ENCODE peak calls at places on chromosomes 12 and 14, in seven cellular contexts. One of them, this sample, is unnamed.

GRCh38 chr14:79395061-79395460 is 816.2 kb downstream of the DIO2 start:
- DNase-seq in GM12878: no peak
- DNase-seq in SK-N-SH: no peak
- DNase-seq in K562: no peak
- DNase-seq in HepG2: no peak
- DNase-seq in HCT116: no peak
- DNase-seq in H1: no peak
- DNase-seq in this sample: no peak

GRCh38 chr12:95574799-95575452 is 23.6 kb upstream of the USP44 start:
- DNase-seq in GM12878: no peak
- DNase-seq in HepG2: peak; percentile 31
- DNase-seq in H1: no peak
- DNase-seq in K562: peak; percentile 27
- DNase-seq in HCT116: peak; percentile 49
- DNase-seq in SK-N-SH: peak; percentile 54
- DNase-seq in this sample: no peak

GRCh38 chr12:104458645-104459555 is 2.2 kb downstream of the CHST11 start:
- DNase-seq in HCT116: no peak
- DNase-seq in SK-N-SH: peak; percentile 28
- DNase-seq in K562: peak; percentile 30
- DNase-seq in GM12878: no peak
- DNase-seq in HepG2: no peak
- DNase-seq in H1: peak; percentile 50
- DNase-seq in this sample: no peak

GRCh38 chr12:13209279-13210021 is 12.9 kb downstream of the EMP1 start:
- DNase-seq in K562: no peak
- DNase-seq in HCT116: no peak
- DNase-seq in GM12878: no peak
- DNase-seq in H1: no peak
- DNase-seq in HepG2: no peak
- DNase-seq in SK-N-SH: no peak
- DNase-seq in this sample: no peak

GRCh38 chr12:81596558-81596957 is 162.6 kb downstream of the PPFIA2 start:
- DNase-seq in HepG2: no peak
- DNase-seq in HCT116: no peak
- DNase-seq in GM12878: no peak
- DNase-seq in K562: no peak
- DNase-seq in H1: no peak
- DNase-seq in SK-N-SH: no peak
- DNase-seq in this sample: no peak

GRCh38 chr12:111123390-111123789 is 203.0 kb upstream of the MYL2 start:
- DNase-seq in HepG2: no peak
- DNase-seq in HCT116: no peak
- DNase-seq in H1: no peak
- DNase-seq in GM12878: no peak
- DNase-seq in K562: no peak
- DNase-seq in SK-N-SH: no peak
- DNase-seq in this sample: no peak

GRCh38 chr14:92539875-92540274 is 26.3 kb downstream of the RIN3 start:
- DNase-seq in SK-N-SH: no peak
- DNase-seq in K562: no peak
- DNase-seq in H1: no peak
- DNase-seq in GM12878: no peak
- DNase-seq in HCT116: no peak
- DNase-seq in HepG2: no peak
- DNase-seq in this sample: no peak

GRCh38 chr12:8088574-8088973 is 6.5 kb downstream of the NECAP1 start:
- DNase-seq in HCT116: no peak
- DNase-seq in HepG2: no peak
- DNase-seq in K562: no peak
- DNase-seq in H1: no peak
- DNase-seq in GM12878: no peak
- DNase-seq in SK-N-SH: no peak
- DNase-seq in this sample: no peak

GRCh38 chr12:27345376-27345775 is 12.7 kb downstream of the BMAL2 start:
- DNase-seq in HepG2: no peak
- DNase-seq in HCT116: no peak
- DNase-seq in SK-N-SH: no peak
- DNase-seq in GM12878: no peak
- DNase-seq in K562: no peak
- DNase-seq in H1: no peak
- DNase-seq in this sample: no peak

GRCh38 chr12:111687255-111687654 is 1.4 kb downstream of the ACAD10 start:
- DNase-seq in SK-N-SH: peak; percentile 27
- DNase-seq in K562: peak; percentile 57
- DNase-seq in GM12878: peak; percentile 5
- DNase-seq in H1: no peak
- DNase-seq in HepG2: peak; percentile 31
- DNase-seq in HCT116: no peak
- DNase-seq in this sample: no peak

GRCh38 chr12:6921539-6921938 is 6.2 kb upstream of the ATN1 start:
- DNase-seq in HCT116: no peak
- DNase-seq in SK-N-SH: no peak
- DNase-seq in HepG2: no peak
- DNase-seq in K562: no peak
- DNase-seq in GM12878: no peak
- DNase-seq in H1: no peak
- DNase-seq in this sample: no peak
- H3K4me3 ChIP-seq in HCT116: no peak overlapping the region
- H3K4me3 ChIP-seq in SK-N-SH: no peak overlapping the region
- H3K4me3 ChIP-seq in HepG2: no peak overlapping the region
- H3K4me3 ChIP-seq in K562: no peak overlapping the region
- H3K4me3 ChIP-seq in GM12878: peak overlapping the region; percentile 4
- H3K4me3 ChIP-seq in H1: no peak overlapping the region
- H3K4me3 ChIP-seq in this sample: no peak overlapping the region

DNA sequence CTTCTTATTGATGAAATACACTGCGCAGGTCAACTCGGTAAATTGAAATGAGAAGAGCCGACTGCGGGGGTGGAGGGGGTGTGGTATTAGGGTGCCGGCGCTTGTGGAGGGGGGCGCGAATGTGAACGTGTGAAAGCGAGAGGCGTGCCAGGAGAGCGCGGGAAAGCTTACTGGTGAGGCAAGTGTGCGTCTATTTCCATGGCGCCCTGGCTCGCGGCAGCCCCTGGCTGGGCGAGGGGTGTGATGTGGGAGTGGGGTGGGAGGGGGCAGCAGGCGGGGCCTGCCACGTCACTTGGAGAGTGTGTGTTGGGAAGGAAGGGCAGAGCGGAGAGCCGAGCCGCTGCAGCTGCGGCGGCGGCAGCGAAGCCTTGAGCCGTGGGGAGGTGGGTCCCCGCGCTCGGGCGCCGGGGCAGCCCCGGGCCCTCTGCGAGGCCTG is 88.8 kb downstream of the GALNT8 start:
- DNase-seq in HCT116: no peak
- DNase-seq in K562: no peak
- DNase-seq in GM12878: no peak
- DNase-seq in SK-N-SH: peak; percentile 23
- DNase-seq in H1: peak; percentile 71
- DNase-seq in HepG2: no peak
- DNase-seq in this sample: peak; percentile 68
- TF ChIP-seq YY1 in HCT116: no peak
- TF ChIP-seq YY1 in K562: no peak
- TF ChIP-seq YY1 in GM12878: no peak
- TF ChIP-seq YY1 in SK-N-SH: no peak
- TF ChIP-seq YY1 in H1: no peak
- TF ChIP-seq YY1 in HepG2: no peak
- TF ChIP-seq YY1 in this sample: peak; percentile 19

DNA sequence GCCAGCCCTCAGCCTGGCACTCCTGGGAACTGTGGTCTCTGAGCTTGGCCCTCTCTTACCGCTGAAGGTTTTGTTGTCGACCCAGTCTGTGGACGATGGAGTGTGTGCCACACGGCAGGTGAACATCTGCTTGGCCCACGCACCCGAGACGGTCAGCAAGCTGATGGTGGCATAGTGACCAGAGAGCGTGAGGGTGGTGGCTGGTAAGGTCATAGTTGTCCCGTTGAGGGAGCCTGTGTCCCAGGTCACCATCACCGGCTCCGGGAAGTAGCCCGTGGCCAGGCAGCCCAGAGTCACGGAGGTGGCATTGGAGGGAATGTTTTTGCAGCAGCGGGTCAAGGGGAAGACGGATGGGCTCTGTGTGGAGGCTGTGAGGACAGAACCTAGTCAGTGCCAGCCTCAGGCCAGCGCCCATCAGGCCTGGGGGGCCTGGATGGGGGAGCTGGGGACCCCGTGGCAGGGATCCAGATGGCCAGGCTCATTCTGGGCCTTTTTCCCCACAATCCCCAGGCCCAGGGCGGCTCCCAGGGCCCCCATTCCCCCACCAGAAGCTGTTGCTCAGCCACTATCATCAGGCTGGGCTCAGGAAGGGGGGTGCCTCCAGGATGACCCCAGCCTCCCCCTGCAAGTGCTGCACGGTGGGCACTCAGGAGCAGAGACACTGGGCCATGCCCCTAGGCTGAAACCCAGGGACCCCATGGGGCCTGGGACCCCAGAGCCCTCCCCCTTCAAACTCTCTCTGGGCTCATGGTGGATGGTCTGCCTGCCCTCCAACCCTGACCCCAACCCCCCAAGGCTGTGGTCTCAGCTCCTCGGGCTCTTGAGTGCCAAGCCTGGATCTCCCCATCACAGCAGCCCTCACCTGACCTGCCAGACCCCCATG is 75.2 kb downstream of the TMEM121 start:
- DNase-seq in SK-N-SH: no peak
- DNase-seq in H1: no peak
- DNase-seq in K562: no peak
- DNase-seq in GM12878: no peak
- DNase-seq in HepG2: no peak
- DNase-seq in HCT116: no peak
- DNase-seq in this sample: no peak
- H3K4me3 ChIP-seq in SK-N-SH: no peak overlapping the region
- H3K4me3 ChIP-seq in H1: no peak overlapping the region
- H3K4me3 ChIP-seq in K562: no peak overlapping the region
- H3K4me3 ChIP-seq in GM12878: no peak overlapping the region
- H3K4me3 ChIP-seq in HepG2: no peak overlapping the region
- H3K4me3 ChIP-seq in HCT116: no peak overlapping the region
- H3K4me3 ChIP-seq in this sample: no peak overlapping the region

GRCh38 chr12:7045913-7046312 is 14.6 kb upstream of the C1S start:
- DNase-seq in H1: no peak
- DNase-seq in HepG2: peak; percentile 19
- DNase-seq in GM12878: no peak
- DNase-seq in SK-N-SH: no peak
- DNase-seq in K562: no peak
- DNase-seq in HCT116: no peak
- DNase-seq in this sample: no peak

GRCh38 chr12:7038591-7038990 is 20.3 kb upstream of the LPCAT3 start:
- DNase-seq in K562: no peak
- DNase-seq in SK-N-SH: no peak
- DNase-seq in GM12878: no peak
- DNase-seq in H1: no peak
- DNase-seq in HepG2: no peak
- DNase-seq in HCT116: no peak
- DNase-seq in this sample: no peak

GRCh38 chr12:7046383-7047143 is 14.0 kb upstream of the C1S start:
- DNase-seq in SK-N-SH: no peak
- DNase-seq in HepG2: no peak
- DNase-seq in HCT116: no peak
- DNase-seq in H1: no peak
- DNase-seq in GM12878: no peak
- DNase-seq in K562: no peak
- DNase-seq in this sample: no peak

GRCh38 chr12:7039403-7039802 is 21.1 kb upstream of the C1S start:
- DNase-seq in GM12878: no peak
- DNase-seq in SK-N-SH: no peak
- DNase-seq in K562: no peak
- DNase-seq in HepG2: no peak
- DNase-seq in H1: no peak
- DNase-seq in HCT116: no peak
- DNase-seq in this sample: no peak

DNA sequence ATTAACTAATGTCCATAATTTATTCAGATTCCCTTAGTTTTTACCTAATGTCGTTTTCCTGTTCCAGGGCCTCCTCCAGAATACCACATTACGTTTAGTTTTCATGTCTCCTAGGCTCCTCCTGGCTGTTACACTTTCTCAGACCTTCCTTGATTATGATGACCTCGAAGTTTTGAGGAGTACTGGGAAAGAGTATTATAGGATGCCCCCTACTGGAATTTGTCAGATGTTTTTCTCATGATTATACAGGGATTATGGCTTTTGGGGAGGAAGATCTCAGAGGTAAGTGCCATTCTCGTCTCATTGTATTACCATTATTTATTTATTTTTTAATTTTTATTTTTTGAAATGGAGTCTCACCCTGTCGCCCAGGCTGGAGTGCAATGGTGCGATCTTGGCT is 17.7 kb upstream of the C1S start:
- DNase-seq in GM12878: no peak
- DNase-seq in K562: peak; percentile 53
- DNase-seq in HCT116: peak; percentile 56
- DNase-seq in SK-N-SH: peak; percentile 41
- DNase-seq in HepG2: peak; percentile 34
- DNase-seq in H1: no peak
- DNase-seq in this sample: no peak
- TF ChIP-seq YY1 in GM12878: no peak
- TF ChIP-seq YY1 in K562: no peak
- TF ChIP-seq YY1 in HCT116: no peak
- TF ChIP-seq YY1 in SK-N-SH: no peak
- TF ChIP-seq YY1 in HepG2: no peak
- TF ChIP-seq YY1 in H1: no peak
- TF ChIP-seq YY1 in this sample: no peak

This sample was measured in NT2/D1.